ENCODE peak calls at places on chromosomes 4 and X, in seven cellular contexts. One of them, this sample, is unnamed.

GRCh38 chrX:119008122-119008744 is 33.8 kb downstream of the LONRF3 start:
- DNase-seq in SK-N-SH: peak
- DNase-seq in endothelial cell of umbilical vein: peak
- DNase-seq in K562: peak
- DNase-seq in HCT116: no peak
- DNase-seq in GM12878: no peak
- DNase-seq in WTC11: peak
- DNase-seq in this sample: peak

GRCh38 chr4:154490589-154491340 is 834 bp downstream of the DCHS2 start:
- DNase-seq in SK-N-SH: peak
- DNase-seq in WTC11: peak
- DNase-seq in K562: no peak
- DNase-seq in HCT116: no peak
- DNase-seq in GM12878: no peak
- DNase-seq in endothelial cell of umbilical vein: no peak
- DNase-seq in this sample: peak

GRCh38 chr4:152112116-152112515 is 351.3 kb upstream of the GATB start:
- DNase-seq in WTC11: no peak
- DNase-seq in SK-N-SH: no peak
- DNase-seq in HCT116: no peak
- DNase-seq in GM12878: no peak
- DNase-seq in endothelial cell of umbilical vein: no peak
- DNase-seq in K562: no peak
- DNase-seq in this sample: no peak

GRCh38 chr4:32689520-32689919 is 1969.4 kb downstream of the PCDH7 start:
- DNase-seq in endothelial cell of umbilical vein: no peak
- DNase-seq in GM12878: no peak
- DNase-seq in K562: no peak
- DNase-seq in SK-N-SH: no peak
- DNase-seq in WTC11: no peak
- DNase-seq in HCT116: peak
- DNase-seq in this sample: peak

GRCh38 chr4:174561556-174561955 is 39.3 kb upstream of the HPGD start:
- DNase-seq in GM12878: no peak
- DNase-seq in HCT116: no peak
- DNase-seq in WTC11: no peak
- DNase-seq in endothelial cell of umbilical vein: no peak
- DNase-seq in SK-N-SH: no peak
- DNase-seq in K562: no peak
- DNase-seq in this sample: no peak

GRCh38 chr4:73417973-73418372 is 13.9 kb downstream of the ALB start:
- DNase-seq in K562: no peak
- DNase-seq in endothelial cell of umbilical vein: no peak
- DNase-seq in GM12878: no peak
- DNase-seq in WTC11: no peak
- DNase-seq in HCT116: no peak
- DNase-seq in SK-N-SH: no peak
- DNase-seq in this sample: no peak

GRCh38 chr4:13865871-13866669 is 238.5 kb upstream of the BOD1L1 start:
- DNase-seq in GM12878: no peak
- DNase-seq in WTC11: no peak
- DNase-seq in SK-N-SH: no peak
- DNase-seq in endothelial cell of umbilical vein: no peak
- DNase-seq in HCT116: no peak
- DNase-seq in K562: no peak
- DNase-seq in this sample: no peak

GRCh38 chr4:41427306-41427882 is 110.6 kb upstream of the LIMCH1 start:
- DNase-seq in WTC11: no peak
- DNase-seq in HCT116: no peak
- DNase-seq in endothelial cell of umbilical vein: peak
- DNase-seq in GM12878: no peak
- DNase-seq in SK-N-SH: no peak
- DNase-seq in K562: no peak
- DNase-seq in this sample: no peak

GRCh38 chr4:172830295-172830764 is 338.3 kb upstream of the GALNT7 start:
- DNase-seq in endothelial cell of umbilical vein: peak
- DNase-seq in HCT116: peak
- DNase-seq in SK-N-SH: peak
- DNase-seq in K562: peak
- DNase-seq in GM12878: no peak
- DNase-seq in WTC11: no peak
- DNase-seq in this sample: no peak

GRCh38 chrX:119503484-119503861 is 35.2 kb downstream of the SLC25A5 start:
- DNase-seq in HCT116: no peak
- DNase-seq in endothelial cell of umbilical vein: peak
- DNase-seq in GM12878: no peak
- DNase-seq in WTC11: no peak
- DNase-seq in SK-N-SH: no peak
- DNase-seq in K562: no peak
- DNase-seq in this sample: no peak

GRCh38 chrX:79268788-79269187 is 98.3 kb downstream of the ITM2A start:
- DNase-seq in GM12878: no peak
- DNase-seq in WTC11: no peak
- DNase-seq in SK-N-SH: no peak
- DNase-seq in endothelial cell of umbilical vein: peak
- DNase-seq in K562: no peak
- DNase-seq in HCT116: no peak
- DNase-seq in this sample: no peak

GRCh38 chrX:79266702-79267101 is 100.4 kb downstream of the ITM2A start:
- DNase-seq in WTC11: no peak
- DNase-seq in K562: no peak
- DNase-seq in SK-N-SH: no peak
- DNase-seq in GM12878: no peak
- DNase-seq in HCT116: no peak
- DNase-seq in endothelial cell of umbilical vein: no peak
- DNase-seq in this sample: no peak

GRCh38 chrX:79259073-79259689 is 108.0 kb downstream of the ITM2A start:
- DNase-seq in WTC11: no peak
- DNase-seq in SK-N-SH: no peak
- DNase-seq in HCT116: no peak
- DNase-seq in GM12878: peak
- DNase-seq in K562: no peak
- DNase-seq in endothelial cell of umbilical vein: no peak
- DNase-seq in this sample: no peak

GRCh38 chrX:79263550-79263949 is 103.6 kb downstream of the ITM2A start:
- DNase-seq in endothelial cell of umbilical vein: no peak
- DNase-seq in K562: no peak
- DNase-seq in SK-N-SH: no peak
- DNase-seq in GM12878: no peak
- DNase-seq in HCT116: no peak
- DNase-seq in WTC11: no peak
- DNase-seq in this sample: no peak
- TF ChIP-seq MAX in endothelial cell of umbilical vein: no peak
- TF ChIP-seq MAX in K562: no peak
- TF ChIP-seq MAX in SK-N-SH: no peak
- TF ChIP-seq MAX in GM12878: no peak
- TF ChIP-seq MAX in HCT116: no peak
- TF ChIP-seq MAX in WTC11: no peak
- TF ChIP-seq MAX in this sample: no peak

GRCh38 chrX:55135171-55135570 is 46.4 kb downstream of the PAGE2 start:
- DNase-seq in HCT116: peak
- DNase-seq in K562: peak
- DNase-seq in endothelial cell of umbilical vein: peak
- DNase-seq in SK-N-SH: peak
- DNase-seq in GM12878: no peak
- DNase-seq in WTC11: peak
- DNase-seq in this sample: peak
- TF ChIP-seq MAX in HCT116: no peak
- TF ChIP-seq MAX in K562: no peak
- TF ChIP-seq MAX in endothelial cell of umbilical vein: no peak
- TF ChIP-seq MAX in SK-N-SH: no peak
- TF ChIP-seq MAX in GM12878: no peak
- TF ChIP-seq MAX in WTC11: no peak
- TF ChIP-seq MAX in this sample: no peak

GRCh38 chr4:147787204-147787603 is 55.3 kb downstream of the ARHGAP10 start:
- DNase-seq in WTC11: no peak
- DNase-seq in endothelial cell of umbilical vein: no peak
- DNase-seq in K562: no peak
- DNase-seq in SK-N-SH: no peak
- DNase-seq in HCT116: no peak
- DNase-seq in GM12878: no peak
- DNase-seq in this sample: no peak
- TF ChIP-seq MAX in WTC11: no peak
- TF ChIP-seq MAX in endothelial cell of umbilical vein: no peak
- TF ChIP-seq MAX in K562: no peak
- TF ChIP-seq MAX in SK-N-SH: no peak
- TF ChIP-seq MAX in HCT116: no peak
- TF ChIP-seq MAX in GM12878: no peak
- TF ChIP-seq MAX in this sample: no peak

GRCh38 chr4:83128235-83128929 is 13.9 kb upstream of the PLAC8 start:
- DNase-seq in WTC11: no peak
- DNase-seq in GM12878: no peak
- DNase-seq in endothelial cell of umbilical vein: no peak
- DNase-seq in SK-N-SH: no peak
- DNase-seq in HCT116: no peak
- DNase-seq in K562: no peak
- DNase-seq in this sample: peak
- TF ChIP-seq MAX in WTC11: no peak
- TF ChIP-seq MAX in GM12878: no peak
- TF ChIP-seq MAX in endothelial cell of umbilical vein: no peak
- TF ChIP-seq MAX in SK-N-SH: no peak
- TF ChIP-seq MAX in HCT116: no peak
- TF ChIP-seq MAX in K562: no peak
- TF ChIP-seq MAX in this sample: no peak

GRCh38 chrX:103565752-103566151 is 19.6 kb upstream of the TCEAL4 start:
- DNase-seq in WTC11: no peak
- DNase-seq in SK-N-SH: no peak
- DNase-seq in K562: no peak
- DNase-seq in endothelial cell of umbilical vein: no peak
- DNase-seq in GM12878: no peak
- DNase-seq in HCT116: no peak
- DNase-seq in this sample: no peak
- TF ChIP-seq MAX in WTC11: no peak
- TF ChIP-seq MAX in SK-N-SH: no peak
- TF ChIP-seq MAX in K562: no peak
- TF ChIP-seq MAX in endothelial cell of umbilical vein: no peak
- TF ChIP-seq MAX in GM12878: no peak
- TF ChIP-seq MAX in HCT116: no peak
- TF ChIP-seq MAX in this sample: no peak

GRCh38 chrX:148365233-148365632 is 135.2 kb upstream of the AFF2 start:
- DNase-seq in endothelial cell of umbilical vein: no peak
- DNase-seq in WTC11: no peak
- DNase-seq in SK-N-SH: no peak
- DNase-seq in GM12878: no peak
- DNase-seq in HCT116: no peak
- DNase-seq in K562: no peak
- DNase-seq in this sample: no peak

GRCh38 chrX:148363836-148364235 is 136.6 kb upstream of the AFF2 start:
- DNase-seq in GM12878: no peak
- DNase-seq in SK-N-SH: no peak
- DNase-seq in WTC11: no peak
- DNase-seq in endothelial cell of umbilical vein: no peak
- DNase-seq in K562: no peak
- DNase-seq in HCT116: no peak
- DNase-seq in this sample: no peak

GRCh38 chrX:148361641-148362040 is 138.8 kb upstream of the AFF2 start:
- DNase-seq in WTC11: no peak
- DNase-seq in K562: no peak
- DNase-seq in SK-N-SH: no peak
- DNase-seq in GM12878: no peak
- DNase-seq in endothelial cell of umbilical vein: no peak
- DNase-seq in HCT116: no peak
- DNase-seq in this sample: no peak
- TF ChIP-seq MAX in WTC11: no peak
- TF ChIP-seq MAX in K562: no peak
- TF ChIP-seq MAX in SK-N-SH: no peak
- TF ChIP-seq MAX in GM12878: no peak
- TF ChIP-seq MAX in endothelial cell of umbilical vein: no peak
- TF ChIP-seq MAX in HCT116: no peak
- TF ChIP-seq MAX in this sample: no peak

DNA sequence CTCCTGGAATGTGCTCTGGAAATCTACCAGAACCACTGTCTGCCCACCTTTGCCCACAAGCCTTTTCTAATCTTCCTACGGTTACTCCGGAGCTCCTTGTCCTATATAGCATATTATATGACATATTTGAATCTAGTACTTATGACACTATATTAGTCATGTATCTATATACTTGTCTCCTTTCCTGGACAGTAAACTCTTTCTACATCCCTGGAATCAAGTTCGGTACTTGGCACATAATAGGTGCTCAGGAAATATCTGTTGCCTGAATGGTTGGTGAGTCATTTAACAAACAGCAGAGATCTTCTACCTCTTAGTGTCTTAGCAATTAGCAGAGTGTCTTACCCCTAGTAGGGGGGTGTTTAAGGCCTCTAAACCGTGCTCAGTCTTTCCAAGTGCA is 123.6 kb downstream of the RELL1 start:
- DNase-seq in endothelial cell of umbilical vein: no peak
- DNase-seq in SK-N-SH: no peak
- DNase-seq in GM12878: no peak
- DNase-seq in HCT116: no peak
- DNase-seq in WTC11: no peak
- DNase-seq in K562: no peak
- DNase-seq in this sample: peak
- TF ChIP-seq MAX in endothelial cell of umbilical vein: no peak
- TF ChIP-seq MAX in SK-N-SH: no peak
- TF ChIP-seq MAX in GM12878: no peak
- TF ChIP-seq MAX in HCT116: no peak
- TF ChIP-seq MAX in WTC11: no peak
- TF ChIP-seq MAX in K562: no peak
- TF ChIP-seq MAX in this sample: no peak

GRCh38 chrX:101677028-101677427 is 17.4 kb upstream of the ARMCX2 start:
- DNase-seq in K562: no peak
- DNase-seq in SK-N-SH: no peak
- DNase-seq in HCT116: no peak
- DNase-seq in WTC11: no peak
- DNase-seq in endothelial cell of umbilical vein: no peak
- DNase-seq in GM12878: no peak
- DNase-seq in this sample: no peak
- TF ChIP-seq MAX in K562: no peak
- TF ChIP-seq MAX in SK-N-SH: no peak
- TF ChIP-seq MAX in HCT116: no peak
- TF ChIP-seq MAX in WTC11: no peak
- TF ChIP-seq MAX in endothelial cell of umbilical vein: no peak
- TF ChIP-seq MAX in GM12878: no peak
- TF ChIP-seq MAX in this sample: no peak